ENCODE peak calls at places on chromosomes 4 and X, in nine cellular contexts. E, P, J, W, D, V, X, U and L are unnamed samples.

GRCh38 chr4:154744341-154744948 is 645 bp downstream of the LRAT start:
- DNase-seq in E (no peak), P (no peak), J (no peak), W (no peak), D (no peak), V (no peak), X (no peak), U (no peak), L (no peak)

GRCh38 chrX:132488092-132488749 is 617 bp downstream of the MBNL3 start:
- DNase-seq in E (no peak), P (peak), J (peak), W (no peak), D (no peak), V (no peak), X (no peak), U (no peak), L (no peak)

GRCh38 chrX:155215443-155216178 is 649 bp upstream of the VBP1 start:
- DNase-seq in E (no peak), P (no peak), J (no peak), W (no peak), D (no peak), V (no peak), X (no peak), U (no peak), L (no peak)

GRCh38 chr4:89056953-89057398 is at the start of gene FAM13A:
- DNase-seq in E (no peak), P (peak), J (no peak), W (peak), D (no peak), V (peak), X (peak), U (no peak), L (no peak)

GRCh38 chr4:168717852-168718251 is 221.0 kb downstream of the PALLD start:
- DNase-seq in E (no peak), P (peak), J (no peak), W (peak), D (no peak), V (peak), X (no peak), U (no peak), L (no peak)

GRCh38 chr4:5472166-5472565 is 236.2 kb downstream of the EVC2 start:
- DNase-seq in E (no peak), P (peak), J (no peak), W (no peak), D (no peak), V (no peak), X (no peak), U (no peak), L (no peak)

GRCh38 chr4:110074570-110074969 is 123.8 kb downstream of the ELOVL6 start:
- DNase-seq in E (no peak), P (no peak), J (no peak), W (no peak), D (no peak), V (no peak), X (no peak), U (no peak), L (no peak)

GRCh38 chr4:22491939-22492338 is 23.9 kb downstream of the ADGRA3 start:
- DNase-seq in E (no peak), P (no peak), J (no peak), W (no peak), D (no peak), V (no peak), X (no peak), U (no peak), L (no peak)

GRCh38 chr4:150032541-150032940 is 45.7 kb upstream of the DCLK2 start:
- DNase-seq in E (no peak), P (no peak), J (no peak), W (no peak), D (no peak), V (no peak), X (no peak), U (no peak), L (no peak)

GRCh38 chr4:107826427-107826980 is 1.8 kb downstream of the SGMS2 start:
- DNase-seq in E (no peak), P (peak), J (no peak), W (no peak), D (no peak), V (peak), X (peak), U (no peak), L (no peak)

GRCh38 chr4:38904090-38904666 is 36.6 kb downstream of the FAM114A1 start:
- DNase-seq in E (no peak), P (no peak), J (no peak), W (no peak), D (no peak), V (peak), X (peak), U (no peak), L (no peak)

GRCh38 chrX:140765043-140765784 is 55.7 kb downstream of the LINC00632 start:
- DNase-seq in E (no peak), P (no peak), J (no peak), W (peak), D (no peak), V (peak), X (no peak), U (no peak), L (no peak)

GRCh38 chrX:77436271-77436670 is 10.9 kb upstream of the FGF16 start:
- DNase-seq in E (no peak), P (no peak), J (no peak), W (no peak), D (no peak), V (no peak), X (no peak), U (no peak), L (no peak)

GRCh38 chrX:132433001-132433400 is 55.8 kb downstream of the MBNL3 start:
- DNase-seq in E (no peak), P (no peak), J (no peak), W (no peak), D (no peak), V (no peak), X (peak), U (no peak), L (no peak)

GRCh38 chr4:78312989-78313753 is 238.4 kb upstream of the ANXA3 start:
- DNase-seq in E (no peak), P (no peak), J (no peak), W (no peak), D (no peak), V (no peak), X (no peak), U (no peak), L (no peak)

GRCh38 chr4:123170843-123171242 is 225.8 kb upstream of the SPRY1 start:
- DNase-seq in E (no peak), P (no peak), J (no peak), W (no peak), D (no peak), V (no peak), X (no peak), U (no peak), L (no peak)

GRCh38 chr4:143384381-143384994 is 47.8 kb downstream of the GAB1 start:
- DNase-seq in E (no peak), P (peak), J (no peak), W (peak), D (no peak), V (no peak), X (no peak), U (no peak), L (no peak)

GRCh38 chr4:1418494-1419285 is 12.4 kb upstream of the NKX1-1 start:
- DNase-seq in E (no peak), P (no peak), J (no peak), W (peak), D (no peak), V (no peak), X (no peak), U (no peak), L (no peak)

GRCh38 chrX:41066391-41066790 is 18.9 kb upstream of the USP9X start:
- DNase-seq in E (no peak), P (no peak), J (no peak), W (no peak), D (no peak), V (no peak), X (no peak), U (no peak), L (no peak)

GRCh38 chr4:172975651-172976229 is 192.9 kb upstream of the GALNT7 start:
- DNase-seq in E (no peak), P (no peak), J (no peak), W (no peak), D (no peak), V (no peak), X (no peak), U (no peak), L (no peak)

GRCh38 chr4:94532016-94532789 is 80.5 kb downstream of the PDLIM5 start:
- DNase-seq in E (no peak), P (peak), J (no peak), W (no peak), D (no peak), V (no peak), X (no peak), U (no peak), L (no peak)

GRCh38 chr4:73434311-73434710 is 1.7 kb upstream of the AFP start:
- DNase-seq in E (no peak), P (peak), J (no peak), W (no peak), D (no peak), V (no peak), X (no peak), U (no peak), L (no peak)

GRCh38 chr4:15232725-15233597 is 194.9 kb upstream of the C1QTNF7 start:
- DNase-seq in E (no peak), P (no peak), J (no peak), W (no peak), D (no peak), V (no peak), X (no peak), U (no peak), L (no peak)

GRCh38 chr4:80069837-80070788 is 2.9 kb downstream of the ANTXR2 start:
- DNase-seq in E (no peak), P (peak), J (no peak), W (no peak), D (no peak), V (no peak), X (no peak), U (no peak), L (no peak)

GRCh38 chr4:156958276-156959074 is 13.1 kb downstream of the PDGFC start:
- DNase-seq in E (no peak), P (peak), J (no peak), W (no peak), D (no peak), V (no peak), X (no peak), U (no peak), L (no peak)